ENCODE peak calls at places on chromosomes 2 and 18, in nine cellular contexts. T, W, O, Q, Z, I, C, E and B are unnamed samples.
A peak's percentile ranks its signal among the peaks of the same experiment; 100 is the strongest.

GRCh38 chr2:177596866-177597265 is 204.3 kb downstream of the AGPS start:
- DNase-seq in I (no peak), E (no peak), T (no peak), Z (no peak), C (no peak), W (no peak), O (no peak), Q (no peak), B (no peak)

GRCh38 chr2:20165677-20166509 is 59.0 kb downstream of the SDC1 start:
- DNase-seq in O (no peak), W (no peak), Z (no peak), C (no peak), I (no peak), T (no peak), Q (no peak), E (no peak), B (no peak)

GRCh38 chr2:15943378-15943851 is 3.1 kb downstream of the MYCN start:
- DNase-seq in O (no peak), Q (no peak), T (no peak), I (no peak), W (peak; percentile 60), C (no peak), E (no peak), Z (peak; percentile 33), B (peak; percentile 79)

GRCh38 chr2:55500025-55500424 is 19.5 kb upstream of the CFAP36 start:
- DNase-seq in Q (no peak), T (no peak), E (peak; percentile 63), O (no peak), W (no peak), I (no peak), Z (peak; percentile 63), C (no peak), B (no peak)

GRCh38 chr2:95022309-95023221 is 2.9 kb upstream of the MAL start:
- DNase-seq in W (peak; percentile 76), E (peak; percentile 60), C (peak; percentile 71), T (no peak), Z (no peak), I (no peak), Q (peak; percentile 52), O (peak; percentile 65), B (peak; percentile 92)

GRCh38 chr2:69962986-69963730 is 1.7 kb upstream of the ASPRV1 start:
- DNase-seq in T (no peak), I (no peak), W (no peak), Z (no peak), C (no peak), Q (no peak), E (no peak), O (no peak), B (no peak)

GRCh38 chr2:62814132-62814531 is 108.6 kb downstream of the EHBP1 start:
- DNase-seq in E (peak; percentile 93), O (no peak), W (no peak), Z (peak; percentile 78), C (no peak), T (no peak), I (no peak), Q (no peak), B (no peak)

GRCh38 chr2:207819839-207820784 is 50.4 kb upstream of the FZD5 start:
- DNase-seq in O (no peak), Q (no peak), C (no peak), I (no peak), T (no peak), E (no peak), W (no peak), Z (no peak), B (no peak)

GRCh38 chr2:214549946-214550345 is 139.1 kb downstream of the VWC2L start:
- DNase-seq in E (no peak), W (no peak), C (no peak), Q (no peak), T (no peak), I (no peak), O (no peak), Z (no peak), B (no peak)

GRCh38 chr2:161586517-161587167 is 37.6 kb upstream of the SLC4A10 start:
- DNase-seq in Q (no peak), Z (peak; percentile 31), I (no peak), C (no peak), W (no peak), T (no peak), E (peak; percentile 5), O (no peak), B (no peak)

GRCh38 chr2:26982102-26982742 is 11.8 kb downstream of the MAPRE3 start:
- DNase-seq in E (peak; percentile 9), C (peak; percentile 41), W (no peak), T (no peak), I (peak; percentile 18), Z (peak; percentile 17), O (peak; percentile 65), Q (peak; percentile 89), B (peak; percentile 85)

GRCh38 chr2:120983344-120983743 is 247.7 kb downstream of the GLI2 start:
- DNase-seq in I (peak; percentile 32), W (no peak), Q (no peak), Z (peak; percentile 8), T (no peak), O (no peak), C (no peak), E (no peak), B (no peak)

GRCh38 chr18:48385595-48385994 is 23.6 kb downstream of the ZBTB7C start:
- DNase-seq in Q (peak; percentile 19), I (no peak), E (no peak), Z (no peak), T (no peak), O (no peak), W (no peak), C (no peak), B (no peak)